ENCODE peak calls at places on chromosomes 11 and 22, in nine cellular contexts. O is NB4, I is tibial nerve, X is A549, C is K562, A is Peyer's patch, E is HCT116, D is lower leg skin, V is body of pancreas. L is an unnamed sample.
A peak's percentile ranks its signal among the peaks of the same experiment; 100 is the strongest.

GRCh38 chr22:47012589-47013365 is 250.3 kb downstream of the TBC1D22A start:
- DNase-seq in V (no peak), D (peak; percentile 66), E (no peak), A (no peak), C (peak; percentile 4), O (no peak), I (no peak), X (no peak), L (no peak)

GRCh38 chr11:123742334-123742733 is 874 bp upstream of the ZNF202 start:
- DNase-seq in V (no peak), C (peak; percentile 56), I (no peak), X (no peak), D (no peak), A (no peak), E (no peak), O (peak; percentile 21), L (no peak)

GRCh38 chr11:73292481-73292880 is 15.6 kb upstream of the ARHGEF17 start:
- DNase-seq in I (no peak), C (no peak), V (no peak), D (no peak), A (no peak), X (no peak), O (no peak), E (no peak), L (no peak)

GRCh38 chr11:64226507-64227051 is 505 bp downstream of the NUDT22 start:
- DNase-seq in E (no peak), C (peak; percentile 60), I (no peak), X (no peak), D (peak; percentile 91), A (peak; percentile 77), V (peak; percentile 79), O (peak; percentile 55), L (no peak)

GRCh38 chr22:22681221-22681739 is 36.9 kb downstream of the GGTLC2 start:
- DNase-seq in V (no peak), C (peak; percentile 59), X (no peak), D (no peak), O (no peak), E (no peak), I (no peak), A (no peak), L (no peak)

GRCh38 chr11:89220684-89221339 is 43.1 kb downstream of the TYR start:
- DNase-seq in A (no peak), I (no peak), D (no peak), E (no peak), C (no peak), X (no peak), O (no peak), V (no peak), L (no peak)

GRCh38 chr22:24330636-24331035 is 60.0 kb downstream of the SPECC1L start:
- DNase-seq in A (no peak), C (peak; percentile 17), O (no peak), V (peak; percentile 23), X (no peak), I (peak; percentile 10), E (no peak), D (no peak), L (no peak)

GRCh38 chr11:46617451-46618314 is at the start of gene ATG13:
- DNase-seq in V (peak; percentile 80), X (peak; percentile 84), I (peak; percentile 82), E (peak; percentile 28), A (peak; percentile 87), D (peak; percentile 95), O (peak; percentile 86), C (peak; percentile 88), L (peak; percentile 37)

GRCh38 chr22:27988704-27989103 is 69.6 kb upstream of the PITPNB start:
- DNase-seq in A (no peak), O (no peak), C (no peak), V (no peak), X (no peak), E (no peak), D (peak; percentile 56), I (no peak), L (no peak)

GRCh38 chr11:56883590-56883989 is 105.1 kb upstream of the OR5AK2 start:
- DNase-seq in V (no peak), D (no peak), O (no peak), E (no peak), C (no peak), X (no peak), I (no peak), A (no peak), L (no peak)

GRCh38 chr11:87743002-87743401 is 432.2 kb downstream of the RAB38 start:
- DNase-seq in I (no peak), A (no peak), D (no peak), V (no peak), C (no peak), X (no peak), O (peak; percentile 20), E (no peak), L (no peak)
- TF ChIP-seq CTCF in I (no peak), A (no peak), D (no peak), V (no peak), C (no peak), X (no peak), O (peak; percentile 47), E (no peak), L (no peak)

DNA sequence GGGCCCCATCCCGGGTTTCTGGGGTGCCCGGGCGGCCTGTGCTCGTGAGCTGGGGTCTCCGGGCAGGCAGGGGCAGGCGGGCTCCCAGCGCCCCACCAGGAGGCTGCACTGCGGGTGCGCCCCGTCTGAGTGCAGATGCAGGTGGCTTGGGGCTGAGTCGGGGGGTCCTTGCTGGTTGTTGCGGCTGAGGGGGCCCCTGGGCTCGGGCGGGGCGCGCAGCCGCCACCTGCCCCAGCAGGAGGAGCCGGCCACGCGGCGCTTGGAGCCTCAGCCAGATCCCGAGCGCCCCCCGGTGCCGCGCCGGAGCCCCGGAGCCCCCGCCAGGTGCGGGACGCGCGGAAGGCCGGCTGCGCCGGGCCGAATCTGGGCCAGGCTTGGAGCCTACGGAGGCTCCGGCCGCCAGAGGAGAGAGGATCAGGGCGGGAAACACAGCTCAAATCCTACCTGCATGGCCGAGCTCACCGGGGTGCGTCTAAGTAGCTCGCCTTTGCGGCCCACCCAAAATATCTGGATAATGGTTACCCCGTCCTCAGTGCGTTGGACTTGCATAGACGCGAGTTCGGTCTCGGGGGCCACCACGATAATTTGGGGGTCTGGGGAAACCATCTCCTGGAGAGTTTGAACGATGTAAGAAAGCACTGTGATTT is 625 bp upstream of the IGF2 start:
- DNase-seq in C (no peak), A (no peak), V (no peak), X (no peak), D (no peak), I (no peak), E (no peak), O (no peak), L (no peak)
- H3K4me3 ChIP-seq in C (no peak overlapping the region), A (no peak overlapping the region), V (no peak overlapping the region), X (peak overlapping the region; percentile 52), D (no peak overlapping the region), I (no peak overlapping the region), E (no peak overlapping the region), O (no peak overlapping the region), L (peak overlapping the region; percentile 65)

GRCh38 chr11:76770642-76771445 is 12.3 kb upstream of the TSKU start:
- DNase-seq in X (peak; percentile 85), C (no peak), D (peak; percentile 93), O (peak; percentile 42), I (peak; percentile 85), E (no peak), V (peak; percentile 65), A (peak; percentile 65), L (no peak)
- TF ChIP-seq POLR2A in X (no peak), C (no peak), D (no peak), O (no peak), I (no peak), E (no peak), V (no peak), A (no peak), L (no peak)

GRCh38 chr11:112453601-112454577 is 193.2 kb upstream of the PLET1 start:
- DNase-seq in C (peak; percentile 57), X (peak; percentile 25), O (peak; percentile 42), D (no peak), V (peak; percentile 22), E (peak; percentile 34), A (no peak), I (no peak), L (no peak)
- TF ChIP-seq CTCF in C (peak; percentile 64), X (no peak), O (peak; percentile 51), D (no peak), V (peak; percentile 12), E (peak; percentile 46), A (no peak), I (no peak), L (no peak)

DNA sequence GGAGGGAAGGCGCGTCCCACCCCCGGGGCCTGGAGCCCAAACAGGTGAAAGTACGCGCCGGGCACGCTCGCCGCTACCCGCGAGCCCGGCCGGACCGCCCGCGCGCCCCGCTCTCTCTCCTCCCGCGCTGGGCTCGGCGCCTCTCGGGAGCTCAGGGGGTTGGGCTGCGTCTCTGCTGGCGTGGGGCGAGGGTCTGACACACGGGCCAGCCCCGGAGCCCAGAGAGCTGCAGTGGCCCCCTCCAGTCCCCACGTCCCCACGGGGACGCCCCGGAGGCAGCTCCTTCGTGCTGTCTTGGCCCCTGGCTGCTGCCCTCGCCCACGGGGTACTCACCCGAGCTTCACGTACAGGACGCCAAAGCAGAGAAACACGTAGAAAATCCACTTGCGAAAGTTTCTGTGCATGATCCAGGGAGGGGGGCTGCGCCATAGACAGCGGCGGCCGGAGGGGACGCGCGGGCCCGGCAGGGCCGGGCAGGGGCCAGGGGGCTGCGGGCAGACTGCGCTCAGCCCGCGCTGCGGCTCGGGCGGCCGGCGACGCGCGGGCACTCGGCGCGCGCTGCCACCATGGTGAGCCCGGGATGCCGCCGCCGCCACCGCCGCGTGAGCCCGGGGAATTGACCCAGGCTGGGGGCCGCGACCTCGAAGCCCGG is 485 bp downstream of the WNT7B start:
- DNase-seq in E (no peak), I (no peak), A (no peak), C (no peak), X (no peak), V (no peak), O (no peak), D (no peak), L (no peak)
- H3K4me3 ChIP-seq in E (peak overlapping the region; percentile 78), I (no peak overlapping the region), A (no peak overlapping the region), C (no peak overlapping the region), X (peak overlapping the region; percentile 99), V (no peak overlapping the region), O (no peak overlapping the region), D (peak overlapping the region; percentile 10), L (peak overlapping the region; percentile 76)

DNA sequence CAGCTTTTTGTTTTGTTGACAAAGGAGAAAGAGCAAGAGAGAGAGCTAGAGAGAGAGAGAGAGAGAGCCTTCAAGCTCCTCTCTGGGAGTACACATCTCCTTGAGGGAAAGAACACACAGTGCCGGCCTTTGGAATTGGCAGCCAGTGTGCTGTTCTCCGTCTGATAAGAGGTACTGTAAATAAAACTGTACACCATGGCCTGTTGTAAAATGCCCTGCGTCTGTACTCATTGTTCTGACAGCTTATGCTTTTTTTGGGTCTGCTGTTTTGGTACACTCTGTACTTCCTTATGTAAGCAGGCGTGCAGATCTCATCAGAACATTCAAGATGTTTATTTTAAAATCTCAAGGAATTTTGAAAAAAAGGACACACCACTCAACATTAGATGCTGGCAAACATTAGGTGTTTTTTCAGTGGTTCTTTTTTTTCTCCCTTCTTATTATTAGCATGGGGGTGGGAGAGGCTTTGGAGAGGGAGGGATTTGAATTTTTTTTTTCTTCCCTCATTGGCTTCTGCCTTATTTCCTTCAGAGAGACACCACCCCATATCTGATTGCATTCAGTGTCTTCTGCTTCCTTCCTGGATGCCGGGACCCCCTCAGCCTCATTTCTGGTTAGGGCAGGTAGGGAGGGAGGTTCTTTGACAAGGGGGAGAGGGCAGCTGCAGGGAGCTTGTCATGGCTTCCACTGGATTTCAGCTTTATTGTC is 116.8 kb upstream of the NNMT start:
- DNase-seq in A (peak; percentile 80), E (no peak), V (peak; percentile 95), D (peak; percentile 95), C (peak; percentile 34), I (peak; percentile 85), X (no peak), O (no peak), L (peak; percentile 19)
- TF ChIP-seq POLR2A in A (peak; percentile 53), E (no peak), V (no peak), D (no peak), C (no peak), I (peak; percentile 57), X (no peak), O (no peak), L (peak; percentile 58)